ENCODE peak calls at places on chromosomes 16 and 17, in nine cellular contexts. One of them, this sample, is unnamed.

GRCh38 chr16:57477531-57478202 is 8.6 kb downstream of the DOK4 start:
- DNase-seq in BE2C: peak
- DNase-seq in fibroblast of the aortic adventitia: no peak
- DNase-seq in epithelial cell of esophagus: no peak
- DNase-seq in upper lobe of right lung: peak
- DNase-seq in transverse colon: no peak
- DNase-seq in heart right ventricle: no peak
- DNase-seq in HL-60: no peak
- DNase-seq in tibial artery: no peak
- DNase-seq in this sample: no peak

GRCh38 chr16:84726670-84727467 is 27.1 kb downstream of the USP10 start:
- DNase-seq in upper lobe of right lung: peak
- DNase-seq in tibial artery: no peak
- DNase-seq in transverse colon: peak
- DNase-seq in HL-60: peak
- DNase-seq in fibroblast of the aortic adventitia: no peak
- DNase-seq in BE2C: no peak
- DNase-seq in epithelial cell of esophagus: no peak
- DNase-seq in heart right ventricle: no peak
- DNase-seq in this sample: no peak

GRCh38 chr16:88489163-88489721 is 36.2 kb downstream of the ZFPM1 start:
- DNase-seq in heart right ventricle: no peak
- DNase-seq in HL-60: no peak
- DNase-seq in transverse colon: peak
- DNase-seq in tibial artery: no peak
- DNase-seq in upper lobe of right lung: no peak
- DNase-seq in fibroblast of the aortic adventitia: no peak
- DNase-seq in BE2C: no peak
- DNase-seq in epithelial cell of esophagus: no peak
- DNase-seq in this sample: no peak

GRCh38 chr17:19768046-19768782 is 20.1 kb upstream of the ALDH3A1 start:
- DNase-seq in tibial artery: peak
- DNase-seq in HL-60: no peak
- DNase-seq in heart right ventricle: no peak
- DNase-seq in fibroblast of the aortic adventitia: no peak
- DNase-seq in epithelial cell of esophagus: no peak
- DNase-seq in transverse colon: no peak
- DNase-seq in BE2C: no peak
- DNase-seq in upper lobe of right lung: no peak
- DNase-seq in this sample: no peak

GRCh38 chr17:57370583-57370982 is 114.3 kb downstream of the MSI2 start:
- DNase-seq in upper lobe of right lung: no peak
- DNase-seq in fibroblast of the aortic adventitia: no peak
- DNase-seq in heart right ventricle: no peak
- DNase-seq in tibial artery: no peak
- DNase-seq in epithelial cell of esophagus: no peak
- DNase-seq in transverse colon: no peak
- DNase-seq in BE2C: no peak
- DNase-seq in HL-60: no peak
- DNase-seq in this sample: no peak

GRCh38 chr16:73473713-73474112 is 425.8 kb upstream of the ZFHX3 start:
- DNase-seq in transverse colon: no peak
- DNase-seq in tibial artery: no peak
- DNase-seq in HL-60: no peak
- DNase-seq in upper lobe of right lung: no peak
- DNase-seq in BE2C: no peak
- DNase-seq in fibroblast of the aortic adventitia: no peak
- DNase-seq in epithelial cell of esophagus: no peak
- DNase-seq in heart right ventricle: no peak
- DNase-seq in this sample: no peak

GRCh38 chr17:82372063-82372590 is 562 bp downstream of the UTS2R start:
- DNase-seq in tibial artery: no peak
- DNase-seq in heart right ventricle: no peak
- DNase-seq in BE2C: no peak
- DNase-seq in fibroblast of the aortic adventitia: no peak
- DNase-seq in HL-60: no peak
- DNase-seq in transverse colon: no peak
- DNase-seq in epithelial cell of esophagus: no peak
- DNase-seq in upper lobe of right lung: no peak
- DNase-seq in this sample: no peak

GRCh38 chr17:71975998-71976649 is 144.7 kb upstream of the SOX9 start:
- DNase-seq in upper lobe of right lung: no peak
- DNase-seq in HL-60: no peak
- DNase-seq in heart right ventricle: peak
- DNase-seq in epithelial cell of esophagus: peak
- DNase-seq in fibroblast of the aortic adventitia: peak
- DNase-seq in transverse colon: peak
- DNase-seq in tibial artery: peak
- DNase-seq in BE2C: peak
- DNase-seq in this sample: peak

GRCh38 chr17:2140683-2141082 is 85.8 kb downstream of the HIC1 start:
- DNase-seq in epithelial cell of esophagus: peak
- DNase-seq in tibial artery: no peak
- DNase-seq in fibroblast of the aortic adventitia: no peak
- DNase-seq in upper lobe of right lung: no peak
- DNase-seq in transverse colon: no peak
- DNase-seq in BE2C: no peak
- DNase-seq in HL-60: no peak
- DNase-seq in heart right ventricle: no peak
- DNase-seq in this sample: no peak

GRCh38 chr16:8665529-8665928 is 8.9 kb upstream of the ABAT start:
- DNase-seq in tibial artery: no peak
- DNase-seq in epithelial cell of esophagus: no peak
- DNase-seq in BE2C: no peak
- DNase-seq in HL-60: no peak
- DNase-seq in upper lobe of right lung: no peak
- DNase-seq in heart right ventricle: no peak
- DNase-seq in transverse colon: no peak
- DNase-seq in fibroblast of the aortic adventitia: no peak
- DNase-seq in this sample: no peak

GRCh38 chr17:80737106-80738019 is 192.7 kb downstream of the RPTOR start:
- DNase-seq in HL-60: peak
- DNase-seq in transverse colon: peak
- DNase-seq in fibroblast of the aortic adventitia: no peak
- DNase-seq in BE2C: no peak
- DNase-seq in upper lobe of right lung: no peak
- DNase-seq in epithelial cell of esophagus: no peak
- DNase-seq in tibial artery: no peak
- DNase-seq in heart right ventricle: no peak
- DNase-seq in this sample: no peak

GRCh38 chr16:2514333-2515179 is 804 bp downstream of the ATP6V0C start:
- DNase-seq in HL-60: no peak
- DNase-seq in transverse colon: no peak
- DNase-seq in tibial artery: no peak
- DNase-seq in upper lobe of right lung: peak
- DNase-seq in heart right ventricle: peak
- DNase-seq in fibroblast of the aortic adventitia: no peak
- DNase-seq in BE2C: no peak
- DNase-seq in epithelial cell of esophagus: no peak
- DNase-seq in this sample: no peak

GRCh38 chr16:81946206-81946605 is 65.1 kb downstream of the SDR42E1 start:
- DNase-seq in fibroblast of the aortic adventitia: peak
- DNase-seq in BE2C: no peak
- DNase-seq in transverse colon: no peak
- DNase-seq in epithelial cell of esophagus: no peak
- DNase-seq in tibial artery: no peak
- DNase-seq in HL-60: no peak
- DNase-seq in upper lobe of right lung: no peak
- DNase-seq in heart right ventricle: no peak
- DNase-seq in this sample: peak

GRCh38 chr17:2192367-2193028 is 111.1 kb downstream of the SMG6 start:
- DNase-seq in upper lobe of right lung: no peak
- DNase-seq in tibial artery: no peak
- DNase-seq in HL-60: peak
- DNase-seq in transverse colon: peak
- DNase-seq in BE2C: peak
- DNase-seq in heart right ventricle: no peak
- DNase-seq in fibroblast of the aortic adventitia: peak
- DNase-seq in epithelial cell of esophagus: peak
- DNase-seq in this sample: peak

DNA sequence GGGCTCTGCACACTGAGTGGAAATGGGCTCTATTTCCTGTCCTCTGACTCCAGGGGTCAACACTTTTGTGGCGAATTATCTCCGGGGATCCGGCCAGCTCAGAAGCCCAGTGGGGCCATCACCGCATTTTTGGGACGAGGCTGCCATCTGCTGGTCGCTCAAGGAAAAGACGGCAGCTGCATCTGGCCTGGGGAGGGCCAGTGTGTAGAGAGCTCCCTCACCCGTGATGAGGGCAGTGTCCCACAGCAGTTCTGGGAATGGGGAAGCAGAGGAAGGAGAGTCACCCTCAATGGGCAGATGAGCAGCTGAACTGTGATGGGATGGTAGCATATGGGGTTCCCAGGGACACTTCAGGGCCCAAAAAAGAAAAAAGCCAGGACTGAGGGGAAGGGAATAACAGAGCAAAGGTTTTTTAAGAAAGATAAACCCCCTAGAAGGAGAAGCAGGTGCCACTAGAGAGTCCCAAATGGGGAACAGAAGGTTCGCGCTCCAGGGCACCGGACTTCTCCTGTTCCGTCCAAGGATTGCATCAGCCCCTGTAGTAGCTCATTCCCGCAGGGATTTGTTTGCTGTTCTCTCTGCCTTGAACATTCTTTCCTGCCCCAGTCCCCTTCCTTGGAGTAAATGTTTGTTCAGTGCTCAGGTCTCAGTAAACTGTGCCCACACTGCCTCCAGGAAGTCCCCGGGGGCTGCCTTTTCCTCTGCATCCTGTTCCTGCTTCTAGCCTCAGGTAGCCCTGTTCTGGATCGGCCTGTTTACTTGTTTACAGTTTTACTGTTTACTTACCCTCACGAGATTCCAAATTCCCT is 9.3 kb upstream of the ABCC12 start:
- DNase-seq in epithelial cell of esophagus: peak
- DNase-seq in heart right ventricle: peak
- DNase-seq in fibroblast of the aortic adventitia: peak
- DNase-seq in BE2C: peak
- DNase-seq in HL-60: peak
- DNase-seq in transverse colon: peak
- DNase-seq in tibial artery: peak
- DNase-seq in upper lobe of right lung: peak
- DNase-seq in this sample: peak
- TF ChIP-seq CTCF in epithelial cell of esophagus: peak
- TF ChIP-seq CTCF in heart right ventricle: peak
- TF ChIP-seq CTCF in fibroblast of the aortic adventitia: peak
- TF ChIP-seq CTCF in BE2C: peak
- TF ChIP-seq CTCF in HL-60: peak
- TF ChIP-seq CTCF in transverse colon: peak
- TF ChIP-seq CTCF in tibial artery: peak
- TF ChIP-seq CTCF in upper lobe of right lung: peak
- TF ChIP-seq CTCF in this sample: peak

DNA sequence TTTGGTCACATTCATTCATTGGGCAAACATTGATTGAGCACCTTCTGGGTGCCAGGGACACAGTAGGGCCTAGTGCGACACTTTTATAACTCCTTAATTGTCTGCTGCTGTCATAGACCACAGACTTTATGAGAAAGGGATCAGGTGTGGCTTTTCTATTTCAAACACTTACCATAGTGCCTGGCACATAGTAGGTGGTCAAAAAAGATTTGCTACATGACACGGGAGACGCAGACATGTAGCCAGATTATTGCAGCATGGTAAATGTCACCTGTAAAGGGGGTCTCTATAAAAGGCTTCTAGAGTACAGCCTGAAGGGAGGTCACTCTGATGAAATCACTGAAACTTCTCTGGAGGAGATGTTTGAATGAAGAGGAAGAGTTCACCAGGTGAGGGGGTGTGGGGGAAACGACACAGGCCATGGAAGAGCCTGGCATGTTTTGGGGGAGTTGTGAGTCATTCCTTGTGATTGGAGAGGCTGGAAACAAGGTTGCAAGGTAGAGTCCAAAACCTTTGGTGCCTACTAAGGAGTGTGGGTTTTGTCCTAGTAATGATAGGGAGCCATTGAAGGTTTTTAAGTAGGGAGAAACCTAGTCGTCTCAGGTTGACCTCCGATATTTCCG is 1.6 kb downstream of the RSAD1 start:
- DNase-seq in heart right ventricle: no peak
- DNase-seq in epithelial cell of esophagus: no peak
- DNase-seq in BE2C: no peak
- DNase-seq in tibial artery: no peak
- DNase-seq in HL-60: no peak
- DNase-seq in transverse colon: no peak
- DNase-seq in upper lobe of right lung: no peak
- DNase-seq in fibroblast of the aortic adventitia: no peak
- DNase-seq in this sample: no peak
- H3K4me3 ChIP-seq in heart right ventricle: no peak
- H3K4me3 ChIP-seq in epithelial cell of esophagus: no peak
- H3K4me3 ChIP-seq in BE2C: peak
- H3K4me3 ChIP-seq in tibial artery: peak
- H3K4me3 ChIP-seq in HL-60: no peak
- H3K4me3 ChIP-seq in transverse colon: no peak
- H3K4me3 ChIP-seq in upper lobe of right lung: no peak
- H3K4me3 ChIP-seq in fibroblast of the aortic adventitia: peak
- H3K4me3 ChIP-seq in this sample: no peak

GRCh38 chr16:67930191-67930590 is 1.5 kb downstream of the CTRL start:
- DNase-seq in epithelial cell of esophagus: no peak
- DNase-seq in BE2C: peak
- DNase-seq in heart right ventricle: no peak
- DNase-seq in HL-60: no peak
- DNase-seq in tibial artery: no peak
- DNase-seq in transverse colon: no peak
- DNase-seq in fibroblast of the aortic adventitia: no peak
- DNase-seq in upper lobe of right lung: no peak
- DNase-seq in this sample: no peak
- TF ChIP-seq CTCF in epithelial cell of esophagus: no peak
- TF ChIP-seq CTCF in BE2C: no peak
- TF ChIP-seq CTCF in heart right ventricle: no peak
- TF ChIP-seq CTCF in HL-60: no peak
- TF ChIP-seq CTCF in tibial artery: no peak
- TF ChIP-seq CTCF in transverse colon: no peak
- TF ChIP-seq CTCF in fibroblast of the aortic adventitia: no peak
- TF ChIP-seq CTCF in upper lobe of right lung: no peak
- TF ChIP-seq CTCF in this sample: no peak

GRCh38 chr16:66265556-66266133 is 100.8 kb upstream of the CDH5 start:
- DNase-seq in HL-60: no peak
- DNase-seq in epithelial cell of esophagus: no peak
- DNase-seq in heart right ventricle: no peak
- DNase-seq in transverse colon: no peak
- DNase-seq in fibroblast of the aortic adventitia: no peak
- DNase-seq in tibial artery: no peak
- DNase-seq in BE2C: no peak
- DNase-seq in upper lobe of right lung: peak
- DNase-seq in this sample: no peak

GRCh38 chr16:66264311-66265105 is 102.0 kb upstream of the CDH5 start:
- DNase-seq in heart right ventricle: no peak
- DNase-seq in epithelial cell of esophagus: no peak
- DNase-seq in HL-60: no peak
- DNase-seq in upper lobe of right lung: peak
- DNase-seq in fibroblast of the aortic adventitia: no peak
- DNase-seq in tibial artery: no peak
- DNase-seq in transverse colon: no peak
- DNase-seq in BE2C: no peak
- DNase-seq in this sample: no peak

GRCh38 chr16:66267287-66268137 is 99.0 kb upstream of the CDH5 start:
- DNase-seq in tibial artery: no peak
- DNase-seq in BE2C: no peak
- DNase-seq in HL-60: no peak
- DNase-seq in transverse colon: no peak
- DNase-seq in upper lobe of right lung: peak
- DNase-seq in epithelial cell of esophagus: no peak
- DNase-seq in fibroblast of the aortic adventitia: no peak
- DNase-seq in heart right ventricle: no peak
- DNase-seq in this sample: no peak

GRCh38 chr16:66265106-66265415 is 101.4 kb upstream of the CDH5 start:
- DNase-seq in BE2C: no peak
- DNase-seq in epithelial cell of esophagus: no peak
- DNase-seq in fibroblast of the aortic adventitia: no peak
- DNase-seq in upper lobe of right lung: peak
- DNase-seq in transverse colon: no peak
- DNase-seq in HL-60: no peak
- DNase-seq in tibial artery: no peak
- DNase-seq in heart right ventricle: no peak
- DNase-seq in this sample: no peak

GRCh38 chr16:66266436-66267286 is 99.8 kb upstream of the CDH5 start:
- DNase-seq in BE2C: no peak
- DNase-seq in fibroblast of the aortic adventitia: peak
- DNase-seq in HL-60: no peak
- DNase-seq in upper lobe of right lung: peak
- DNase-seq in transverse colon: peak
- DNase-seq in epithelial cell of esophagus: no peak
- DNase-seq in tibial artery: peak
- DNase-seq in heart right ventricle: peak
- DNase-seq in this sample: peak
- H3K4me3 ChIP-seq in BE2C: no peak
- H3K4me3 ChIP-seq in fibroblast of the aortic adventitia: no peak
- H3K4me3 ChIP-seq in HL-60: no peak
- H3K4me3 ChIP-seq in upper lobe of right lung: no peak
- H3K4me3 ChIP-seq in transverse colon: no peak
- H3K4me3 ChIP-seq in epithelial cell of esophagus: no peak
- H3K4me3 ChIP-seq in tibial artery: no peak
- H3K4me3 ChIP-seq in heart right ventricle: no peak
- H3K4me3 ChIP-seq in this sample: peak